ENCODE peak calls at places on chromosome 3, in five cellular contexts. One of them, this sample, is unnamed.

GRCh38 chr3:151589311-151589710 is 128.4 kb upstream of the IGSF10 start:
- DNase-seq in heart left ventricle: no peak
- DNase-seq in Panc1: no peak
- DNase-seq in foreskin fibroblast: no peak
- DNase-seq in cardiac muscle cell: no peak
- DNase-seq in this sample: no peak

GRCh38 chr3:21484323-21485154 is 266.5 kb downstream of the ZNF385D start:
- DNase-seq in cardiac muscle cell: peak
- DNase-seq in Panc1: peak
- DNase-seq in heart left ventricle: peak
- DNase-seq in foreskin fibroblast: peak
- DNase-seq in this sample: no peak

GRCh38 chr3:141699907-141700306 is 38.2 kb upstream of the RNF7 start:
- DNase-seq in Panc1: no peak
- DNase-seq in heart left ventricle: no peak
- DNase-seq in cardiac muscle cell: no peak
- DNase-seq in foreskin fibroblast: no peak
- DNase-seq in this sample: no peak

GRCh38 chr3:29465836-29466235 is 185.0 kb downstream of the RBMS3 start:
- DNase-seq in foreskin fibroblast: peak
- DNase-seq in cardiac muscle cell: no peak
- DNase-seq in Panc1: no peak
- DNase-seq in heart left ventricle: no peak
- DNase-seq in this sample: no peak

GRCh38 chr3:157086053-157086761 is 73.7 kb downstream of the CCNL1 start:
- DNase-seq in foreskin fibroblast: no peak
- DNase-seq in Panc1: no peak
- DNase-seq in cardiac muscle cell: no peak
- DNase-seq in heart left ventricle: no peak
- DNase-seq in this sample: no peak

GRCh38 chr3:106850429-106850828 is 526.8 kb upstream of the CCDC54 start:
- DNase-seq in foreskin fibroblast: peak
- DNase-seq in cardiac muscle cell: no peak
- DNase-seq in heart left ventricle: no peak
- DNase-seq in Panc1: no peak
- DNase-seq in this sample: no peak

GRCh38 chr3:64340636-64341240 is 115.5 kb upstream of the PRICKLE2 start:
- DNase-seq in heart left ventricle: no peak
- DNase-seq in foreskin fibroblast: peak
- DNase-seq in Panc1: no peak
- DNase-seq in cardiac muscle cell: no peak
- DNase-seq in this sample: no peak

GRCh38 chr3:36804295-36805055 is 40.1 kb upstream of the DCLK3 start:
- DNase-seq in foreskin fibroblast: no peak
- DNase-seq in Panc1: no peak
- DNase-seq in cardiac muscle cell: no peak
- DNase-seq in heart left ventricle: no peak
- DNase-seq in this sample: no peak

GRCh38 chr3:145704020-145704419 is 457.0 kb downstream of the PLOD2 start:
- DNase-seq in Panc1: no peak
- DNase-seq in foreskin fibroblast: peak
- DNase-seq in cardiac muscle cell: no peak
- DNase-seq in heart left ventricle: no peak
- DNase-seq in this sample: no peak

GRCh38 chr3:189714991-189715961 is 84.1 kb downstream of the TP63 start:
- DNase-seq in heart left ventricle: no peak
- DNase-seq in foreskin fibroblast: peak
- DNase-seq in cardiac muscle cell: no peak
- DNase-seq in Panc1: no peak
- DNase-seq in this sample: no peak

GRCh38 chr3:195172285-195172684 is 98.7 kb downstream of the XXYLT1 start:
- DNase-seq in Panc1: no peak
- DNase-seq in foreskin fibroblast: no peak
- DNase-seq in cardiac muscle cell: no peak
- DNase-seq in heart left ventricle: no peak
- DNase-seq in this sample: no peak

GRCh38 chr3:3560566-3561336 is 238.5 kb upstream of the LRRN1 start:
- DNase-seq in Panc1: no peak
- DNase-seq in foreskin fibroblast: no peak
- DNase-seq in cardiac muscle cell: no peak
- DNase-seq in heart left ventricle: no peak
- DNase-seq in this sample: no peak

GRCh38 chr3:196115678-196116083 is 33.8 kb upstream of the TFRC start:
- DNase-seq in Panc1: no peak
- DNase-seq in cardiac muscle cell: no peak
- DNase-seq in foreskin fibroblast: no peak
- DNase-seq in heart left ventricle: no peak
- DNase-seq in this sample: no peak

GRCh38 chr3:50466177-50466576 is 37.3 kb downstream of the CACNA2D2 start:
- DNase-seq in heart left ventricle: no peak
- DNase-seq in foreskin fibroblast: no peak
- DNase-seq in Panc1: no peak
- DNase-seq in cardiac muscle cell: no peak
- DNase-seq in this sample: no peak

GRCh38 chr3:151816091-151816604 is 2.2 kb downstream of the AADAC start:
- DNase-seq in Panc1: no peak
- DNase-seq in foreskin fibroblast: peak
- DNase-seq in heart left ventricle: no peak
- DNase-seq in cardiac muscle cell: no peak
- DNase-seq in this sample: no peak

GRCh38 chr3:170852307-170852706 is 17.7 kb downstream of the RPL22L1 start:
- DNase-seq in foreskin fibroblast: no peak
- DNase-seq in Panc1: no peak
- DNase-seq in heart left ventricle: no peak
- DNase-seq in cardiac muscle cell: no peak
- DNase-seq in this sample: no peak

GRCh38 chr3:50161320-50161719 is 6.2 kb downstream of the SEMA3F start:
- DNase-seq in foreskin fibroblast: no peak
- DNase-seq in cardiac muscle cell: no peak
- DNase-seq in heart left ventricle: peak
- DNase-seq in Panc1: no peak
- DNase-seq in this sample: no peak

GRCh38 chr3:58824285-58824684 is 157.7 kb upstream of the FAM3D start:
- DNase-seq in foreskin fibroblast: peak
- DNase-seq in Panc1: no peak
- DNase-seq in cardiac muscle cell: peak
- DNase-seq in heart left ventricle: no peak
- DNase-seq in this sample: no peak

GRCh38 chr3:11530153-11530721 is 113.5 kb downstream of the VGLL4 start:
- DNase-seq in heart left ventricle: peak
- DNase-seq in Panc1: no peak
- DNase-seq in cardiac muscle cell: peak
- DNase-seq in foreskin fibroblast: peak
- DNase-seq in this sample: peak

GRCh38 chr3:176375519-176375918 is 821.8 kb downstream of the TBL1XR1 start:
- DNase-seq in Panc1: no peak
- DNase-seq in cardiac muscle cell: peak
- DNase-seq in foreskin fibroblast: no peak
- DNase-seq in heart left ventricle: no peak
- DNase-seq in this sample: no peak

GRCh38 chr3:44687898-44688297 is 24.6 kb upstream of the ZNF502 start:
- DNase-seq in cardiac muscle cell: no peak
- DNase-seq in foreskin fibroblast: no peak
- DNase-seq in heart left ventricle: no peak
- DNase-seq in Panc1: no peak
- DNase-seq in this sample: no peak

GRCh38 chr3:105526349-105527111 is 159.8 kb downstream of the ALCAM start:
- DNase-seq in heart left ventricle: no peak
- DNase-seq in cardiac muscle cell: no peak
- DNase-seq in foreskin fibroblast: peak
- DNase-seq in Panc1: no peak
- DNase-seq in this sample: no peak

GRCh38 chr3:12916159-12916558 is 74.8 kb upstream of the RPL32 start:
- DNase-seq in heart left ventricle: no peak
- DNase-seq in Panc1: no peak
- DNase-seq in cardiac muscle cell: no peak
- DNase-seq in foreskin fibroblast: no peak
- DNase-seq in this sample: no peak

GRCh38 chr3:54784021-54784420 is 143.8 kb downstream of the LRTM1 start:
- DNase-seq in foreskin fibroblast: no peak
- DNase-seq in heart left ventricle: no peak
- DNase-seq in cardiac muscle cell: no peak
- DNase-seq in Panc1: no peak
- DNase-seq in this sample: no peak

GRCh38 chr3:24477090-24477656 is 17.5 kb downstream of the THRB start:
- DNase-seq in heart left ventricle: no peak
- DNase-seq in foreskin fibroblast: no peak
- DNase-seq in cardiac muscle cell: no peak
- DNase-seq in Panc1: no peak
- DNase-seq in this sample: no peak

GRCh38 chr3:69747511-69748248 is 8.4 kb downstream of the MITF start:
- DNase-seq in Panc1: no peak
- DNase-seq in heart left ventricle: no peak
- DNase-seq in foreskin fibroblast: peak
- DNase-seq in cardiac muscle cell: no peak
- DNase-seq in this sample: no peak

GRCh38 chr3:187277129-187277462 is 14.4 kb downstream of the MASP1 start:
- DNase-seq in foreskin fibroblast: no peak
- DNase-seq in Panc1: no peak
- DNase-seq in cardiac muscle cell: no peak
- DNase-seq in heart left ventricle: no peak
- DNase-seq in this sample: no peak

GRCh38 chr3:187280644-187281043 is 10.9 kb downstream of the MASP1 start:
- DNase-seq in foreskin fibroblast: no peak
- DNase-seq in Panc1: no peak
- DNase-seq in heart left ventricle: no peak
- DNase-seq in cardiac muscle cell: no peak
- DNase-seq in this sample: no peak

GRCh38 chr3:187286467-187287059 is 5.0 kb downstream of the MASP1 start:
- DNase-seq in Panc1: no peak
- DNase-seq in cardiac muscle cell: no peak
- DNase-seq in foreskin fibroblast: peak
- DNase-seq in heart left ventricle: no peak
- DNase-seq in this sample: no peak

GRCh38 chr3:187276397-187277128 is 15.0 kb downstream of the MASP1 start:
- DNase-seq in Panc1: no peak
- DNase-seq in cardiac muscle cell: no peak
- DNase-seq in heart left ventricle: no peak
- DNase-seq in foreskin fibroblast: no peak
- DNase-seq in this sample: no peak

DNA sequence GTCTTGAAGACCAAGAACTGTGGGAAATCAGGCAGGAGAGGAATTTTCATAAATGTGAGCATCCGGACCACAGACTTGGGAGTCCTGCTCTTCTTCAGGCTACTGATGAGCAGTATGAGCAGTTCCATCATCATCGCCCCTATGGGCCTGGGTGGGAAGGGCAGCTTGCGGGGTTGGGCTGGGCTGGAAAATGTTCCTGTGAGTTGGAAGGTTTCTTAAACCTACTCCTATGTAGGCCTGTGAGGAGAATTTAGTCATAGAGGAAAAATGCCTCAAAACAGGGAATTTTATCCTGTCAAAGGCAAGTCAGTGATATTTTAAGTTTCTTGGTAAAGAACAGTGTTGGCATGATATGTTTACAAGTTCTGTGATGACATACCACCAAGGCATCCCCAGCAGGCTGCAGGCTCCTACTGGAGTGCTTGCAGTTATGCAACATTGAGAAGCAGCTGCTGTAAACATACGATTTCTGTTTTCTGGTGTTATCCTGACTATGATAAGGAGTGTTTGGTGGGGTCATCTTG is 10.3 kb downstream of the MASP1 start:
- DNase-seq in cardiac muscle cell: no peak
- DNase-seq in Panc1: no peak
- DNase-seq in foreskin fibroblast: peak
- DNase-seq in heart left ventricle: no peak
- DNase-seq in this sample: no peak
- TF ChIP-seq CTCF in cardiac muscle cell: no peak
- TF ChIP-seq CTCF in Panc1: no peak
- TF ChIP-seq CTCF in foreskin fibroblast: peak
- TF ChIP-seq CTCF in heart left ventricle: no peak
- TF ChIP-seq CTCF in this sample: no peak

GRCh38 chr3:53513556-53514190 is 19.3 kb downstream of the CACNA1D start:
- DNase-seq in cardiac muscle cell: no peak
- DNase-seq in heart left ventricle: no peak
- DNase-seq in Panc1: no peak
- DNase-seq in foreskin fibroblast: no peak
- DNase-seq in this sample: no peak
- TF ChIP-seq CTCF in cardiac muscle cell: no peak
- TF ChIP-seq CTCF in heart left ventricle: no peak
- TF ChIP-seq CTCF in Panc1: peak
- TF ChIP-seq CTCF in foreskin fibroblast: peak
- TF ChIP-seq CTCF in this sample: peak

GRCh38 chr3:57331078-57331477 is 38.6 kb upstream of the ASB14 start:
- DNase-seq in foreskin fibroblast: no peak
- DNase-seq in cardiac muscle cell: no peak
- DNase-seq in Panc1: no peak
- DNase-seq in heart left ventricle: no peak
- DNase-seq in this sample: no peak
- TF ChIP-seq CTCF in foreskin fibroblast: no peak
- TF ChIP-seq CTCF in cardiac muscle cell: no peak
- TF ChIP-seq CTCF in Panc1: no peak
- TF ChIP-seq CTCF in heart left ventricle: no peak
- TF ChIP-seq CTCF in this sample: no peak

DNA sequence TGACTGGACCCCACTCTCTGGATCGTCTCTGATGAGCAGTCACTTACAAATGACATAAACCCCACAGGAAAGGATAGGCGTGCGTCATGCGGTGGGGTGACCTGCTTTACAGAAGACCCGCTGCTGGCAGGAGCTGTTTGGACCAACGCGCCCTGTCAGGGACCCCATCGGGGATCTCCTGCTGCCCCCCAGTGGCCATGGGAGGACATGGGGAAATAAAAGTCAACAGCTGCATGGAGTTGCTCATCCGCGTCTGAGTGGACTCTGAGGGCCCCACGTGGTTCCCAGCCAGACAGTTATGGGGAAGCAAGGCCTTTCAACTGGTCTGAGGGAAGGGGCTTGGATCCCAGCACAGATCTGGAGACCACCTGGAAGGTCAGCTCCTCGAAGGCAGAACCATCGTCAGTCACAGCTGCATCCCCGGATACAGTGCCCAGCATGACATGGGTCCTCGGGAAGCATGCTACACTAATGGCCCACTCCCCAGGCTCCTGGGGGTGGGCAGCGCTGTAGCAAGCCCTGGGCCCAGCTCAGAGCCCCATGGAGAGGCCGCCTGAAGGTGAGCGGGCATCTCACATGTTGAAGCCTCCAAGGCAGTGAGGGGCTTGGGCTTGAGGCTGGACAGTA is 32.1 kb downstream of the PTH1R start:
- DNase-seq in Panc1: peak
- DNase-seq in foreskin fibroblast: peak
- DNase-seq in heart left ventricle: peak
- DNase-seq in cardiac muscle cell: peak
- DNase-seq in this sample: peak
- TF ChIP-seq CTCF in Panc1: peak
- TF ChIP-seq CTCF in foreskin fibroblast: peak
- TF ChIP-seq CTCF in heart left ventricle: peak
- TF ChIP-seq CTCF in cardiac muscle cell: peak
- TF ChIP-seq CTCF in this sample: peak

DNA sequence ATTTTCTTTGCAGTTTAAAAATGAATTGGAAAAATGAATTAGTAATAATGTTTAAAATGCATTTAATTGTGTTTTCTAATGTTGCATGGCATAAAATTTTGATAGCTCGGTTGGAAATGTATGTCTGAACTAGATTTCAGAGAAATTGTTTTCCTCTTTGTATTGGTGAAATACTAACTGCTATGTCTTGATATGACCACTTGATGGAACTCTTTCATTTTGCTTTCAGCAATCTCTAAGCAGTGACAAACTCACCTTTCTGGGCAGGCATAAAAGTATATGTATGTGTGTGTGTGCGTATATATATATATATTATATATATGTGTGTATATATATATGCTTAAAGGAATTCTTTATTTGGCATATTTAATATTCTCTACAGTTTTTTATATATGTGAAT is 239.3 kb upstream of the ZNF717 start:
- DNase-seq in cardiac muscle cell: peak
- DNase-seq in Panc1: no peak
- DNase-seq in heart left ventricle: no peak
- DNase-seq in foreskin fibroblast: peak
- DNase-seq in this sample: no peak
- TF ChIP-seq CTCF in cardiac muscle cell: peak
- TF ChIP-seq CTCF in Panc1: peak
- TF ChIP-seq CTCF in heart left ventricle: no peak
- TF ChIP-seq CTCF in foreskin fibroblast: peak
- TF ChIP-seq CTCF in this sample: peak

This sample was measured in chondrocyte.